ENCODE peak calls at places on chromosomes 2 and 18, in eight cellular contexts. One of them, this sample, is unnamed.

GRCh38 chr18:21763846-21764646 is 23.5 kb downstream of the MIB1 start:
- DNase-seq in CD8-positive, alpha-beta T cell: no peak
- DNase-seq in tibial nerve: no peak
- DNase-seq in heart left ventricle: no peak
- DNase-seq in gastrocnemius medialis: no peak
- DNase-seq in MM.1S: no peak
- DNase-seq in right atrium auricular region: no peak
- DNase-seq in uterus: no peak
- DNase-seq in this sample: no peak

GRCh38 chr18:48184118-48184517 is 225.1 kb downstream of the ZBTB7C start:
- DNase-seq in CD8-positive, alpha-beta T cell: no peak
- DNase-seq in tibial nerve: peak; percentile 27
- DNase-seq in heart left ventricle: no peak
- DNase-seq in gastrocnemius medialis: no peak
- DNase-seq in MM.1S: no peak
- DNase-seq in right atrium auricular region: no peak
- DNase-seq in uterus: no peak
- DNase-seq in this sample: no peak

GRCh38 chr2:59029058-59029457 is 787.9 kb upstream of the FANCL start:
- DNase-seq in CD8-positive, alpha-beta T cell: no peak
- DNase-seq in tibial nerve: no peak
- DNase-seq in heart left ventricle: no peak
- DNase-seq in gastrocnemius medialis: peak; percentile 2
- DNase-seq in MM.1S: no peak
- DNase-seq in right atrium auricular region: no peak
- DNase-seq in uterus: no peak
- DNase-seq in this sample: no peak

GRCh38 chr2:144548532-144549191 is 28.7 kb upstream of the ZEB2 start:
- DNase-seq in CD8-positive, alpha-beta T cell: peak; percentile 28
- DNase-seq in tibial nerve: no peak
- DNase-seq in heart left ventricle: no peak
- DNase-seq in gastrocnemius medialis: no peak
- DNase-seq in MM.1S: peak; percentile 73
- DNase-seq in right atrium auricular region: no peak
- DNase-seq in uterus: no peak
- DNase-seq in this sample: no peak

GRCh38 chr2:152925540-152926448 is 207.4 kb downstream of the ARL6IP6 start:
- DNase-seq in CD8-positive, alpha-beta T cell: no peak
- DNase-seq in tibial nerve: no peak
- DNase-seq in heart left ventricle: no peak
- DNase-seq in gastrocnemius medialis: no peak
- DNase-seq in MM.1S: peak; percentile 65
- DNase-seq in right atrium auricular region: no peak
- DNase-seq in uterus: peak; percentile 62
- DNase-seq in this sample: peak; percentile 38

GRCh38 chr18:26771524-26771923 is 94.0 kb downstream of the AQP4 start:
- DNase-seq in CD8-positive, alpha-beta T cell: no peak
- DNase-seq in tibial nerve: no peak
- DNase-seq in heart left ventricle: no peak
- DNase-seq in gastrocnemius medialis: no peak
- DNase-seq in MM.1S: peak; percentile 16
- DNase-seq in right atrium auricular region: no peak
- DNase-seq in uterus: no peak
- DNase-seq in this sample: no peak

GRCh38 chr2:113834057-113834720 is 55.7 kb upstream of the ACTR3 start:
- DNase-seq in CD8-positive, alpha-beta T cell: no peak
- DNase-seq in tibial nerve: no peak
- DNase-seq in heart left ventricle: no peak
- DNase-seq in gastrocnemius medialis: no peak
- DNase-seq in MM.1S: no peak
- DNase-seq in right atrium auricular region: no peak
- DNase-seq in uterus: no peak
- DNase-seq in this sample: no peak

GRCh38 chr2:210522399-210522798 is 34.0 kb upstream of the CPS1 start:
- DNase-seq in CD8-positive, alpha-beta T cell: no peak
- DNase-seq in tibial nerve: no peak
- DNase-seq in heart left ventricle: no peak
- DNase-seq in gastrocnemius medialis: no peak
- DNase-seq in MM.1S: no peak
- DNase-seq in right atrium auricular region: no peak
- DNase-seq in uterus: no peak
- DNase-seq in this sample: no peak

GRCh38 chr2:215022418-215022817 is 116.0 kb downstream of the ABCA12 start:
- DNase-seq in CD8-positive, alpha-beta T cell: no peak
- DNase-seq in tibial nerve: no peak
- DNase-seq in heart left ventricle: no peak
- DNase-seq in gastrocnemius medialis: no peak
- DNase-seq in MM.1S: no peak
- DNase-seq in right atrium auricular region: no peak
- DNase-seq in uterus: no peak
- DNase-seq in this sample: no peak

GRCh38 chr2:240234503-240234951 is 94.1 kb upstream of the OTOS start:
- DNase-seq in CD8-positive, alpha-beta T cell: no peak
- DNase-seq in tibial nerve: no peak
- DNase-seq in heart left ventricle: peak; percentile 5
- DNase-seq in gastrocnemius medialis: no peak
- DNase-seq in MM.1S: no peak
- DNase-seq in right atrium auricular region: no peak
- DNase-seq in uterus: peak; percentile 12
- DNase-seq in this sample: no peak

GRCh38 chr2:64644240-64645013 is 9.3 kb downstream of the SERTAD2 start:
- DNase-seq in CD8-positive, alpha-beta T cell: peak; percentile 72
- DNase-seq in tibial nerve: peak; percentile 53
- DNase-seq in heart left ventricle: peak; percentile 86
- DNase-seq in gastrocnemius medialis: peak; percentile 62
- DNase-seq in MM.1S: peak; percentile 70
- DNase-seq in right atrium auricular region: peak; percentile 90
- DNase-seq in uterus: peak; percentile 84
- DNase-seq in this sample: peak; percentile 83

GRCh38 chr18:75139226-75139911 is 69.6 kb downstream of the PTGR3 start:
- DNase-seq in CD8-positive, alpha-beta T cell: no peak
- DNase-seq in tibial nerve: no peak
- DNase-seq in heart left ventricle: no peak
- DNase-seq in gastrocnemius medialis: no peak
- DNase-seq in MM.1S: no peak
- DNase-seq in right atrium auricular region: peak; percentile 42
- DNase-seq in uterus: no peak
- DNase-seq in this sample: no peak

GRCh38 chr2:109450574-109451265 is 163.0 kb downstream of the SEPTIN10 start:
- DNase-seq in CD8-positive, alpha-beta T cell: no peak
- DNase-seq in tibial nerve: no peak
- DNase-seq in heart left ventricle: peak; percentile 29
- DNase-seq in gastrocnemius medialis: peak; percentile 80
- DNase-seq in MM.1S: no peak
- DNase-seq in right atrium auricular region: no peak
- DNase-seq in uterus: no peak
- DNase-seq in this sample: no peak

GRCh38 chr2:140274891-140275290 is 1494.7 kb upstream of the NXPH2 start:
- DNase-seq in CD8-positive, alpha-beta T cell: no peak
- DNase-seq in tibial nerve: no peak
- DNase-seq in heart left ventricle: no peak
- DNase-seq in gastrocnemius medialis: no peak
- DNase-seq in MM.1S: no peak
- DNase-seq in right atrium auricular region: no peak
- DNase-seq in uterus: no peak
- DNase-seq in this sample: no peak

GRCh38 chr2:160493227-160494028 is at the start of gene RBMS1:
- DNase-seq in CD8-positive, alpha-beta T cell: peak; percentile 53
- DNase-seq in tibial nerve: peak; percentile 27
- DNase-seq in heart left ventricle: peak; percentile 74
- DNase-seq in gastrocnemius medialis: peak; percentile 22
- DNase-seq in MM.1S: peak; percentile 42
- DNase-seq in right atrium auricular region: no peak
- DNase-seq in uterus: peak; percentile 61
- DNase-seq in this sample: peak; percentile 13

GRCh38 chr2:111192778-111193368 is 72.2 kb downstream of the BCL2L11 start:
- DNase-seq in CD8-positive, alpha-beta T cell: no peak
- DNase-seq in tibial nerve: no peak
- DNase-seq in heart left ventricle: no peak
- DNase-seq in gastrocnemius medialis: no peak
- DNase-seq in MM.1S: no peak
- DNase-seq in right atrium auricular region: no peak
- DNase-seq in uterus: no peak
- DNase-seq in this sample: no peak
- H3K27ac ChIP-seq in CD8-positive, alpha-beta T cell: no peak overlapping the region
- H3K27ac ChIP-seq in tibial nerve: no peak overlapping the region
- H3K27ac ChIP-seq in heart left ventricle: no peak overlapping the region
- H3K27ac ChIP-seq in gastrocnemius medialis: no peak overlapping the region
- H3K27ac ChIP-seq in MM.1S: no peak overlapping the region
- H3K27ac ChIP-seq in right atrium auricular region: no peak overlapping the region
- H3K27ac ChIP-seq in uterus: no peak overlapping the region
- H3K27ac ChIP-seq in this sample: no peak overlapping the region

DNA sequence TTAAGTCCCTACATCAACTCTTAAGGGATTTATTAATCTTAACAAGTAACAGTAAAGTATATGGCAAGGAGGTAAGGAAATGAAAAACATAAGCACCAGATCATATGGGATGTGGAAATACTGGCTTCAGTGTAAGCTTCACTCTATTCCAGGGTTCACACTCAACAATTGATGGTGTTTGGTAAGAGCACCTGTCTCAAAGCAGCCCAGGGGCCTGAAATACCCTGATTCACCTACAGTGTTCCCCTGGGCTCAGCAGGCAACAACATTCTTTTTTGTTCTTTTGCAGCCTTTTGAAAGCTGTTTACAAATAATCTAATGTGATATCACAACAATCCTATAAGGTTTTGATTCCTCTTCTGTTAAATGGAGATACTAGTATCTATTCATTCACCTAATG is 1.2 kb upstream of the MLPH start:
- DNase-seq in CD8-positive, alpha-beta T cell: no peak
- DNase-seq in tibial nerve: no peak
- DNase-seq in heart left ventricle: no peak
- DNase-seq in gastrocnemius medialis: no peak
- DNase-seq in MM.1S: no peak
- DNase-seq in right atrium auricular region: no peak
- DNase-seq in uterus: no peak
- DNase-seq in this sample: no peak
- H3K27ac ChIP-seq in CD8-positive, alpha-beta T cell: no peak overlapping the region
- H3K27ac ChIP-seq in tibial nerve: no peak overlapping the region
- H3K27ac ChIP-seq in heart left ventricle: no peak overlapping the region
- H3K27ac ChIP-seq in gastrocnemius medialis: no peak overlapping the region
- H3K27ac ChIP-seq in MM.1S: no peak overlapping the region
- H3K27ac ChIP-seq in right atrium auricular region: peak overlapping the region; percentile 92
- H3K27ac ChIP-seq in uterus: peak overlapping the region; percentile 76
- H3K27ac ChIP-seq in this sample: no peak overlapping the region

DNA sequence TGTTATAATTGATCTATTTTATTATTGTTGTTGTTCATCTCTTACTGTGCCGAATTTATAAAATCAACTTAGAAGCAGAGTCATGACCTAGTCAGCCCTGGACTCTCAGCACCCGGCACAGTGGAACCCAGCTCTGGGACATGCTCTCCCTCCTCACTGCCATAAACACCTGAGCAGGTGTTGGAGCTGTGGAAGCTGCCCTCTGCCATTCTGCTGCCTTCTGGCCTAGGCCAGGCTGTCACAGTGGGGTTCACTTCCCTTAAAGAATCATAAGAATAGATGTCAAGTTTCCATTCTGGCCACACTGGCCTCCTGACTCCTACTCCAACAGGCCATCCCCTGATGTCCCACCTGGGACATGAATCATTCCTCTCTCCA is 192.2 kb downstream of the ZFP36L2 start:
- DNase-seq in CD8-positive, alpha-beta T cell: no peak
- DNase-seq in tibial nerve: no peak
- DNase-seq in heart left ventricle: no peak
- DNase-seq in gastrocnemius medialis: no peak
- DNase-seq in MM.1S: no peak
- DNase-seq in right atrium auricular region: no peak
- DNase-seq in uterus: peak; percentile 9
- DNase-seq in this sample: no peak
- H3K27ac ChIP-seq in CD8-positive, alpha-beta T cell: no peak overlapping the region
- H3K27ac ChIP-seq in tibial nerve: no peak overlapping the region
- H3K27ac ChIP-seq in heart left ventricle: no peak overlapping the region
- H3K27ac ChIP-seq in gastrocnemius medialis: no peak overlapping the region
- H3K27ac ChIP-seq in MM.1S: no peak overlapping the region
- H3K27ac ChIP-seq in right atrium auricular region: no peak overlapping the region
- H3K27ac ChIP-seq in uterus: no peak overlapping the region
- H3K27ac ChIP-seq in this sample: no peak overlapping the region

DNA sequence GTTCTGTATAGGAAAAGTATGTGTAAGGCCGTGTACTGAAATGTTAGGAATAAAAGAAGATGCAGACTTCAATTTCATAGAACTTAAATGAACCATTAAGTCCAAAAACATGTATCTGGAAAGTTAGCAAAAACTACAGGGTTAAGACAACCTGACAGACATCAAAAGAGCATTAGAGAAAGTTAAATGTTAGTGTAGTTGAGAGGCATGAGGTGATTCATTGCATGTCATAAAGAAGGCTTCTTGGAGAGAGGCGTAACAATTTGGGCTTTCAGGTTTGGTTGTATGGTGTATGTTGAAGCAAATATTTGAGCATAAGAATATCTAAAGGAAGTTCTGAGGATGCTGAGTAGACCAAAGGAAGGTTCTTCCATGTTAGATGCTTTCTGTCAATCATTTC is 6.3 kb downstream of the EPC2 start:
- DNase-seq in CD8-positive, alpha-beta T cell: no peak
- DNase-seq in tibial nerve: no peak
- DNase-seq in heart left ventricle: no peak
- DNase-seq in gastrocnemius medialis: no peak
- DNase-seq in MM.1S: no peak
- DNase-seq in right atrium auricular region: no peak
- DNase-seq in uterus: no peak
- DNase-seq in this sample: no peak
- H3K27ac ChIP-seq in CD8-positive, alpha-beta T cell: no peak overlapping the region
- H3K27ac ChIP-seq in tibial nerve: no peak overlapping the region
- H3K27ac ChIP-seq in heart left ventricle: no peak overlapping the region
- H3K27ac ChIP-seq in gastrocnemius medialis: no peak overlapping the region
- H3K27ac ChIP-seq in MM.1S: no peak overlapping the region
- H3K27ac ChIP-seq in right atrium auricular region: no peak overlapping the region
- H3K27ac ChIP-seq in uterus: no peak overlapping the region
- H3K27ac ChIP-seq in this sample: no peak overlapping the region